ENCODE peak calls at places on chromosome 14, in five cellular contexts. One of them, this sample, is unnamed.

GRCh38 chr14:20578325-20578724 is 9.5 kb downstream of the RNASE11 start:
- DNase-seq in uterus: no peak
- DNase-seq in HCT116: no peak
- DNase-seq in erythroblast: no peak
- DNase-seq in right lobe of liver: no peak
- DNase-seq in this sample: no peak

GRCh38 chr14:21768116-21768874 is 94.7 kb upstream of the OR4E1 start:
- DNase-seq in uterus: no peak
- DNase-seq in HCT116: peak
- DNase-seq in erythroblast: peak
- DNase-seq in right lobe of liver: no peak
- DNase-seq in this sample: peak

GRCh38 chr14:99817331-99817730 is 24.1 kb downstream of the EML1 start:
- DNase-seq in uterus: no peak
- DNase-seq in HCT116: no peak
- DNase-seq in erythroblast: no peak
- DNase-seq in right lobe of liver: no peak
- DNase-seq in this sample: no peak

GRCh38 chr14:70780396-70781075 is 28.8 kb downstream of the MAP3K9 start:
- DNase-seq in uterus: no peak
- DNase-seq in HCT116: no peak
- DNase-seq in erythroblast: no peak
- DNase-seq in right lobe of liver: no peak
- DNase-seq in this sample: no peak

GRCh38 chr14:30272848-30273563 is 286.0 kb upstream of the G2E3 start:
- DNase-seq in uterus: no peak
- DNase-seq in HCT116: no peak
- DNase-seq in erythroblast: no peak
- DNase-seq in right lobe of liver: no peak
- DNase-seq in this sample: no peak

GRCh38 chr14:92263681-92264080 is 59.3 kb upstream of the SLC24A4 start:
- DNase-seq in uterus: no peak
- DNase-seq in HCT116: no peak
- DNase-seq in erythroblast: no peak
- DNase-seq in right lobe of liver: no peak
- DNase-seq in this sample: no peak

GRCh38 chr14:75069811-75070145 is 337 bp downstream of the ZC2HC1C start:
- DNase-seq in uterus: no peak
- DNase-seq in HCT116: no peak
- DNase-seq in erythroblast: no peak
- DNase-seq in right lobe of liver: no peak
- DNase-seq in this sample: no peak

GRCh38 chr14:61502459-61503093 is 181.2 kb downstream of the PRKCH start:
- DNase-seq in uterus: no peak
- DNase-seq in HCT116: no peak
- DNase-seq in erythroblast: no peak
- DNase-seq in right lobe of liver: no peak
- DNase-seq in this sample: no peak

GRCh38 chr14:32900602-32901001 is 38.1 kb upstream of the NPAS3 start:
- DNase-seq in uterus: no peak
- DNase-seq in HCT116: no peak
- DNase-seq in erythroblast: no peak
- DNase-seq in right lobe of liver: no peak
- DNase-seq in this sample: no peak

GRCh38 chr14:53391156-53391555 is 238.0 kb upstream of the DDHD1 start:
- DNase-seq in uterus: peak
- DNase-seq in HCT116: peak
- DNase-seq in erythroblast: no peak
- DNase-seq in right lobe of liver: no peak
- DNase-seq in this sample: peak

GRCh38 chr14:99391671-99392070 is 89.0 kb downstream of the SETD3 start:
- DNase-seq in uterus: no peak
- DNase-seq in HCT116: no peak
- DNase-seq in erythroblast: no peak
- DNase-seq in right lobe of liver: no peak
- DNase-seq in this sample: no peak

GRCh38 chr14:56172571-56172971 is 54.4 kb downstream of the PELI2 start:
- DNase-seq in uterus: no peak
- DNase-seq in HCT116: no peak
- DNase-seq in erythroblast: peak
- DNase-seq in right lobe of liver: no peak
- DNase-seq in this sample: no peak

GRCh38 chr14:52563120-52563519 is 10.5 kb downstream of the GPR137C start:
- DNase-seq in uterus: no peak
- DNase-seq in HCT116: no peak
- DNase-seq in erythroblast: peak
- DNase-seq in right lobe of liver: no peak
- DNase-seq in this sample: peak

GRCh38 chr14:56844603-56845002 is 34.3 kb upstream of the OTX2 start:
- DNase-seq in uterus: no peak
- DNase-seq in HCT116: no peak
- DNase-seq in erythroblast: no peak
- DNase-seq in right lobe of liver: no peak
- DNase-seq in this sample: no peak

GRCh38 chr14:99189201-99189801 is 82.7 kb downstream of the BCL11B start:
- DNase-seq in uterus: no peak
- DNase-seq in HCT116: no peak
- DNase-seq in erythroblast: no peak
- DNase-seq in right lobe of liver: no peak
- DNase-seq in this sample: no peak

GRCh38 chr14:57412341-57412740 is 22.0 kb downstream of the NAA30 start:
- DNase-seq in uterus: no peak
- DNase-seq in HCT116: no peak
- DNase-seq in erythroblast: no peak
- DNase-seq in right lobe of liver: no peak
- DNase-seq in this sample: no peak

GRCh38 chr14:34051966-34052657 is 101.2 kb upstream of the EGLN3 start:
- DNase-seq in uterus: peak
- DNase-seq in HCT116: peak
- DNase-seq in erythroblast: no peak
- DNase-seq in right lobe of liver: no peak
- DNase-seq in this sample: peak

GRCh38 chr14:64879635-64880381 is at the start of gene SPTB:
- DNase-seq in uterus: peak
- DNase-seq in HCT116: no peak
- DNase-seq in erythroblast: peak
- DNase-seq in right lobe of liver: peak
- DNase-seq in this sample: peak

GRCh38 chr14:22268875-22269274 is 320.1 kb downstream of the DAD1 start:
- DNase-seq in uterus: no peak
- DNase-seq in HCT116: no peak
- DNase-seq in erythroblast: peak
- DNase-seq in right lobe of liver: no peak
- DNase-seq in this sample: no peak

GRCh38 chr14:100677925-100678765 is 48.5 kb upstream of the DLK1 start:
- DNase-seq in uterus: peak
- DNase-seq in HCT116: no peak
- DNase-seq in erythroblast: peak
- DNase-seq in right lobe of liver: no peak
- DNase-seq in this sample: no peak

GRCh38 chr14:102697125-102697900 is 79.9 kb upstream of the TRAF3 start:
- DNase-seq in uterus: no peak
- DNase-seq in HCT116: no peak
- DNase-seq in erythroblast: no peak
- DNase-seq in right lobe of liver: no peak
- DNase-seq in this sample: no peak

GRCh38 chr14:73491256-73491976 is 683 bp downstream of the RIOX1 start:
- DNase-seq in uterus: peak
- DNase-seq in HCT116: no peak
- DNase-seq in erythroblast: peak
- DNase-seq in right lobe of liver: peak
- DNase-seq in this sample: peak
- TF ChIP-seq POLR2A in uterus: peak
- TF ChIP-seq POLR2A in HCT116: no peak
- TF ChIP-seq POLR2A in erythroblast: no peak
- TF ChIP-seq POLR2A in right lobe of liver: peak
- TF ChIP-seq POLR2A in this sample: no peak

GRCh38 chr14:95533391-95533821 is 1.4 kb upstream of the GLRX5 start:
- DNase-seq in uterus: no peak
- DNase-seq in HCT116: no peak
- DNase-seq in erythroblast: peak
- DNase-seq in right lobe of liver: no peak
- DNase-seq in this sample: no peak
- TF ChIP-seq POLR2A in uterus: no peak
- TF ChIP-seq POLR2A in HCT116: no peak
- TF ChIP-seq POLR2A in erythroblast: peak
- TF ChIP-seq POLR2A in right lobe of liver: no peak
- TF ChIP-seq POLR2A in this sample: no peak

GRCh38 chr14:104677506-104678332 is 11.7 kb upstream of the INF2 start:
- DNase-seq in uterus: peak
- DNase-seq in HCT116: no peak
- DNase-seq in erythroblast: peak
- DNase-seq in right lobe of liver: peak
- DNase-seq in this sample: peak
- TF ChIP-seq POLR2A in uterus: peak
- TF ChIP-seq POLR2A in HCT116: peak
- TF ChIP-seq POLR2A in erythroblast: peak
- TF ChIP-seq POLR2A in right lobe of liver: peak
- TF ChIP-seq POLR2A in this sample: peak

DNA sequence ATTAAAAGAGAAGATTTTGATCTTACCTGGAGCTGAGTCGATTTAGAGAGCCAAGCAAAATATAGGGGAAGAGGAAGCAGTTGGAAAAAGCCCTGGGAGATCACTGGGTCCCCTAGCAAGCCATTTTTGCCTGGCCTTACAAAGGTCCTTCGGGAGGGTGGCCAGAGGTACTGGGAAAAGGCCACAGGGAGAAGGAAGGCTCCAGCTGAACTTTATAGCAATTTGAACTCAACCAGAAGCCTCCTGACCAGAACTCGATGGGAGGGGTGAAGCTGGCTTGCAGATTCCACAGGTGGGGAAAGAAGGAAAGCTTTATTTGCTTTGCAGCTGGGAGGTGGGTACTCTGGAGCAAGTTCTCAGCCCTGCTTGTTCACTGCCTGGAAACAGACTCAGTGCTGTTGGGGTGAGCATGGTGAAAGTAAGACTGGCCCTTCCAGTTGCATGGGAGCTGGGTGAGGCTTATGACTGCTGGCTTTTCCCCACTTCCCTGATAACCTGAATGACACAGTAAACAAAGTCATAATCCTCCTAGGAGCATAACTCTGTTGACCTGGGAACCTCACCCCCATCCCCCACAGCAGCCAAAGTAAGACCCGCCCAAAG is 855.8 kb downstream of the FSCB start:
- DNase-seq in uterus: no peak
- DNase-seq in HCT116: no peak
- DNase-seq in erythroblast: no peak
- DNase-seq in right lobe of liver: no peak
- DNase-seq in this sample: no peak
- TF ChIP-seq POLR2A in uterus: no peak
- TF ChIP-seq POLR2A in HCT116: no peak
- TF ChIP-seq POLR2A in erythroblast: no peak
- TF ChIP-seq POLR2A in right lobe of liver: no peak
- TF ChIP-seq POLR2A in this sample: no peak

GRCh38 chr14:49770212-49770817 is 2.4 kb downstream of the KLHDC2 start:
- DNase-seq in uterus: no peak
- DNase-seq in HCT116: no peak
- DNase-seq in erythroblast: no peak
- DNase-seq in right lobe of liver: peak
- DNase-seq in this sample: no peak
- TF ChIP-seq POLR2A in uterus: no peak
- TF ChIP-seq POLR2A in HCT116: no peak
- TF ChIP-seq POLR2A in erythroblast: no peak
- TF ChIP-seq POLR2A in right lobe of liver: peak
- TF ChIP-seq POLR2A in this sample: no peak

DNA sequence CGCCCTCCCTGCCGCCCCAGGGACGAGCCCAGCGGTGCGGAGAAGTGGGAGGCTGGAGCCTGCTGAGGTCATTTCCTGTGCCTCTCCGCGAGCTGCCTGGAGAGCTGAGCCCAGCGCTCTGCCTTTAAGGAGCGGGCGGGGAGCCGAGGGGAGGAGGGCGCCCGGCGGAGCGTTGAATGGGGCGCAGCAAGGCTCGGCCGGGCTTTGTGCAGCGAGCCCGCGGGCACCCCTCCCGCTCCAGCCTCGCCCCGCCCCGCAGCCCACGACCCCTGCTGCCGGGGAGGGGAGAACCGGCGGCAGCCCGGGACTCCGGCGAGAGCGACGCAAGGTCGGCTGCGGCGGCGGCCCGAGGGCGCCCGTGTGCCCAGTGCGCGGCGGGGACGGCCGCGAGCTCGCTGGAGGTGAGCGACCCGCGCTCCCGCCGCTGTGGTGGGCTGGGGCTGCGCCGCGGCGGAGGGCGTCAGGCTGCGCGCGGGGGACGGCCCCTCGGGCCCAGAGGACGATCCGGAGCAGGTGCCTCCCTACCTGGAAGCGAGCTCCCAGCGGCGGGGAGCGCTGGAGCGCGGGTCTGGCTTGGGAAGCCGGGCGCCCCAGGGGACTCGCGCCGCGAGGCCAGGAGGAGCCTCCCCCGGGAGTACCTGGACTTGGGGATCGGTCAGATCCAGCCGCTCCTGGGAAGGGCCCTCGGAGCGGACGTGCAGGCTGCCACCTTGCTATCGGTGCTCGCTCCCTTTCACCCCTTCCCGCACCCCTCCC is at the start of gene PLEKHH1:
- DNase-seq in uterus: peak
- DNase-seq in HCT116: peak
- DNase-seq in erythroblast: peak
- DNase-seq in right lobe of liver: peak
- DNase-seq in this sample: peak
- TF ChIP-seq POLR2A in uterus: peak
- TF ChIP-seq POLR2A in HCT116: peak
- TF ChIP-seq POLR2A in erythroblast: no peak
- TF ChIP-seq POLR2A in right lobe of liver: peak
- TF ChIP-seq POLR2A in this sample: no peak